ENCODE peak calls at places on chromosomes 1 and 21, in six cellular contexts. T is neural progenitor cell, R is psoas muscle, M is sigmoid colon, U is mucosa of descending colon, C is thyroid gland. L is an unnamed sample. For H3K4me1, the result is how much of the 10 kb centered on the place peaks cover.

GRCh38 chr1:54114955-54115354 is 37.8 kb downstream of the CDCP2 start:
- DNase-seq in T (no peak), C (no peak), U (no peak), R (no peak), M (no peak), L (no peak)

GRCh38 chr1:184296466-184297243 is 90.2 kb upstream of the C1orf21 start:
- DNase-seq in R (peak), U (no peak), C (peak), T (no peak), M (peak), L (peak)

GRCh38 chr1:211734791-211735190 is 59.4 kb upstream of the NEK2 start:
- DNase-seq in U (peak), T (no peak), C (peak), M (no peak), R (no peak), L (no peak)

GRCh38 chr1:200880212-200880611 is 7.4 kb downstream of the GPR25 start:
- DNase-seq in T (no peak), U (no peak), C (no peak), M (peak), R (no peak), L (no peak)

GRCh38 chr21:32728455-32729237 is 833 bp upstream of the SYNJ1 start:
- DNase-seq in R (no peak), C (no peak), U (no peak), M (no peak), T (no peak), L (no peak)

GRCh38 chr1:167563579-167564246 is 10.2 kb upstream of the CREG1 start:
- DNase-seq in M (peak), R (no peak), C (peak), T (no peak), U (no peak), L (no peak)

GRCh38 chr1:168618351-168618750 is 41.9 kb downstream of the XCL1 start:
- DNase-seq in C (no peak), M (no peak), U (no peak), T (no peak), R (no peak), L (no peak)

GRCh38 chr1:16204634-16205332 is 7.7 kb downstream of the ARHGEF19 start:
- DNase-seq in M (peak), R (no peak), T (peak), U (peak), C (peak), L (no peak)

GRCh38 chr1:33635336-33636012 is 163.0 kb downstream of the ZSCAN20 start:
- DNase-seq in M (no peak), C (no peak), R (no peak), T (no peak), U (no peak), L (no peak)

GRCh38 chr1:59687081-59687480 is 127.7 kb upstream of the HOOK1 start:
- DNase-seq in C (no peak), T (no peak), R (no peak), U (no peak), M (no peak), L (no peak)

GRCh38 chr21:35783686-35784085 is 276.6 kb downstream of the SETD4 start:
- DNase-seq in C (no peak), T (no peak), R (no peak), M (no peak), U (no peak), L (no peak)

GRCh38 chr1:81974883-81975555 is 174.3 kb downstream of the ADGRL2 start:
- DNase-seq in T (no peak), M (no peak), C (no peak), U (no peak), R (no peak), L (no peak)

GRCh38 chr1:65812065-65812464 is 19.4 kb downstream of the PDE4B start:
- DNase-seq in M (no peak), U (no peak), T (no peak), C (no peak), R (no peak), L (no peak)

GRCh38 chr1:226973898-226974543 is 33.9 kb downstream of the COQ8A start:
- DNase-seq in M (peak), C (peak), U (no peak), T (no peak), R (peak), L (peak)

GRCh38 chr1:69551476-69552324 is 16.0 kb upstream of the LRRC7 start:
- DNase-seq in T (peak), R (no peak), M (no peak), C (no peak), U (no peak), L (no peak)

GRCh38 chr1:40478276-40478675 is 1.2 kb downstream of the ZFP69 start:
- DNase-seq in M (no peak), C (no peak), U (no peak), T (no peak), R (no peak), L (no peak)

GRCh38 chr1:25727819-25728286 is 72.1 kb upstream of the SELENON start:
- DNase-seq in M (peak), C (peak), T (peak), U (peak), R (peak), L (peak)

GRCh38 chr21:41478319-41479177 is 29.4 kb downstream of the TMPRSS2 start:
- DNase-seq in T (no peak), U (no peak), R (no peak), M (no peak), C (no peak), L (no peak)

GRCh38 chr1:110262846-110263631 is 52.9 kb downstream of the KCNC4 start:
- DNase-seq in M (no peak), U (no peak), C (no peak), R (no peak), T (no peak), L (no peak)

GRCh38 chr1:151763990-151764389 is 694 bp upstream of the MRPL9 start:
- DNase-seq in R (no peak), T (no peak), C (no peak), M (no peak), U (no peak), L (no peak)

GRCh38 chr1:154729031-154729442 is 121.1 kb upstream of the ADAR start:
- DNase-seq in M (peak), T (no peak), U (no peak), R (no peak), C (no peak), L (no peak)

GRCh38 chr1:40059292-40059959 is 18.9 kb downstream of the CAP1 start:
- DNase-seq in M (no peak), R (no peak), U (no peak), T (no peak), C (no peak), L (no peak)

GRCh38 chr1:185719021-185719420 is 15.2 kb upstream of the HMCN1 start:
- DNase-seq in M (no peak), U (no peak), R (no peak), T (peak), C (no peak), L (no peak)

GRCh38 chr21:34593954-34594531 is 20.9 kb downstream of the RCAN1 start:
- DNase-seq in U (no peak), R (no peak), M (peak), T (no peak), C (no peak), L (no peak)

GRCh38 chr1:200211157-200211556 is 183.6 kb downstream of the NR5A2 start:
- DNase-seq in R (no peak), M (no peak), C (no peak), T (no peak), U (no peak), L (no peak)

GRCh38 chr1:24490101-24490781 is 12.4 kb upstream of the RCAN3 start:
- DNase-seq in C (no peak), R (no peak), M (no peak), U (no peak), T (no peak), L (peak)

GRCh38 chr21:26595971-26596370 is 22.9 kb upstream of the CYYR1 start:
- DNase-seq in T (no peak), U (no peak), C (no peak), R (no peak), M (no peak), L (no peak)

GRCh38 chr21:38506606-38507331 is 8.5 kb upstream of the ERG start:
- DNase-seq in U (peak), R (no peak), C (no peak), M (no peak), T (peak), L (no peak)

GRCh38 chr1:177309884-177310283 is 139.1 kb downstream of the BRINP2 start:
- DNase-seq in R (no peak), M (no peak), C (no peak), U (no peak), T (no peak), L (no peak)

GRCh38 chr1:78722947-78723346 is 73.3 kb downstream of the IFI44 start:
- DNase-seq in M (no peak), T (no peak), U (no peak), R (no peak), C (no peak), L (no peak)

GRCh38 chr1:244792188-244792850 is 43.1 kb upstream of the COX20 start:
- DNase-seq in R (no peak), M (no peak), U (no peak), C (no peak), T (no peak), L (no peak)

GRCh38 chr21:14120091-14120734 is 90.5 kb downstream of the LIPI start:
- DNase-seq in M (no peak), T (peak), R (no peak), C (peak), U (no peak), L (no peak)

GRCh38 chr1:199403421-199404116 is 623.9 kb upstream of the NR5A2 start:
- DNase-seq in U (no peak), M (no peak), T (no peak), C (no peak), R (no peak), L (no peak)

GRCh38 chr1:109725510-109725909 is 13.5 kb downstream of the GSTM5 start:
- DNase-seq in T (no peak), M (no peak), R (no peak), C (no peak), U (no peak), L (no peak)

GRCh38 chr1:58816747-58817221 is 32.9 kb upstream of the JUN start:
- DNase-seq in M (no peak), R (no peak), U (no peak), C (no peak), T (no peak), L (no peak)

GRCh38 chr21:33543505-33544129 is 779 bp downstream of the SON start:
- DNase-seq in R (peak), U (peak), M (peak), T (peak), C (peak), L (peak)

GRCh38 chr1:109111386-109112055 is 2.4 kb upstream of the ELAPOR1 start:
- DNase-seq in R (no peak), T (no peak), U (no peak), M (no peak), C (no peak), L (no peak)

GRCh38 chr1:2081326-2081885 is 31.2 kb downstream of the PRKCZ start:
- DNase-seq in C (no peak), T (no peak), U (no peak), M (no peak), R (no peak), L (no peak)

GRCh38 chr1:12598914-12599463 is 19.0 kb downstream of the DHRS3 start:
- DNase-seq in R (no peak), T (no peak), U (no peak), M (no peak), C (no peak), L (no peak)

GRCh38 chr1:12597792-12598191 is 20.2 kb downstream of the DHRS3 start:
- DNase-seq in R (no peak), M (peak), C (peak), U (no peak), T (no peak), L (peak)

GRCh38 chr1:12600880-12601633 is 17.0 kb downstream of the DHRS3 start:
- DNase-seq in M (no peak), T (peak), R (peak), U (no peak), C (peak), L (no peak)

GRCh38 chr1:12600335-12600734 is 17.7 kb downstream of the DHRS3 start:
- DNase-seq in U (peak), M (peak), T (no peak), R (peak), C (peak), L (no peak)

GRCh38 chr1:12599657-12600056 is 18.4 kb downstream of the DHRS3 start:
- DNase-seq in C (no peak), M (no peak), T (no peak), U (no peak), R (no peak), L (no peak)
- H3K4me1 ChIP-seq in C (half or more), M (half or more), T (under half), U (under half), R (half or more), L (half or more)

DNA sequence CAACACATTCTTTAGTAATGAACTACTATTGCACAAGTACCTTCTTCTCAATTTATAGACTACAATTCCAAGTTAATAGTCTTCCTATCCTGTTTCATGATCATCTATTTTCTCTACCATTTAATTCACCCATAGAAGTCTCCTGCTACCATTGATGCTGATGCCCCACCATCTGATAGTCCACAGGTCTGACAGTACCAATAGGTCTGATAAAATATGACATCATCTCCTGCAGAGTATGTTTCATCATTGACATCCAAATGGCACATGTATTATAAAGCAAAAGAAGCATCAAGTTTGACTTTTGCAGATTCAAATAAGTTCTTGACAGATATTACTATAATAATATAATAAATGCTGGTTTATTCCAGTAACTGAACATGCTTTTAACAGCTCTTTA is 5.5 kb downstream of the COP1 start:
- DNase-seq in C (no peak), U (no peak), R (no peak), M (no peak), T (no peak), L (no peak)
- H3K4me1 ChIP-seq in C (under half), U (under half), R (under half), M (half or more), T (under half), L (under half)

GRCh38 chr1:205436776-205437485 is 15.1 kb upstream of the LEMD1 start:
- DNase-seq in T (no peak), C (no peak), R (no peak), M (no peak), U (no peak), L (no peak)

GRCh38 chr1:205440121-205440475 is 15.7 kb downstream of the BLACAT1 start:
- DNase-seq in R (no peak), T (no peak), U (no peak), M (no peak), C (no peak), L (no peak)

GRCh38 chr1:205440476-205441317 is 15.1 kb downstream of the BLACAT1 start:
- DNase-seq in R (no peak), M (peak), C (peak), T (peak), U (peak), L (peak)

GRCh38 chr1:205437570-205437969 is 15.7 kb upstream of the LEMD1 start:
- DNase-seq in U (no peak), C (no peak), M (no peak), R (no peak), T (no peak), L (no peak)

DNA sequence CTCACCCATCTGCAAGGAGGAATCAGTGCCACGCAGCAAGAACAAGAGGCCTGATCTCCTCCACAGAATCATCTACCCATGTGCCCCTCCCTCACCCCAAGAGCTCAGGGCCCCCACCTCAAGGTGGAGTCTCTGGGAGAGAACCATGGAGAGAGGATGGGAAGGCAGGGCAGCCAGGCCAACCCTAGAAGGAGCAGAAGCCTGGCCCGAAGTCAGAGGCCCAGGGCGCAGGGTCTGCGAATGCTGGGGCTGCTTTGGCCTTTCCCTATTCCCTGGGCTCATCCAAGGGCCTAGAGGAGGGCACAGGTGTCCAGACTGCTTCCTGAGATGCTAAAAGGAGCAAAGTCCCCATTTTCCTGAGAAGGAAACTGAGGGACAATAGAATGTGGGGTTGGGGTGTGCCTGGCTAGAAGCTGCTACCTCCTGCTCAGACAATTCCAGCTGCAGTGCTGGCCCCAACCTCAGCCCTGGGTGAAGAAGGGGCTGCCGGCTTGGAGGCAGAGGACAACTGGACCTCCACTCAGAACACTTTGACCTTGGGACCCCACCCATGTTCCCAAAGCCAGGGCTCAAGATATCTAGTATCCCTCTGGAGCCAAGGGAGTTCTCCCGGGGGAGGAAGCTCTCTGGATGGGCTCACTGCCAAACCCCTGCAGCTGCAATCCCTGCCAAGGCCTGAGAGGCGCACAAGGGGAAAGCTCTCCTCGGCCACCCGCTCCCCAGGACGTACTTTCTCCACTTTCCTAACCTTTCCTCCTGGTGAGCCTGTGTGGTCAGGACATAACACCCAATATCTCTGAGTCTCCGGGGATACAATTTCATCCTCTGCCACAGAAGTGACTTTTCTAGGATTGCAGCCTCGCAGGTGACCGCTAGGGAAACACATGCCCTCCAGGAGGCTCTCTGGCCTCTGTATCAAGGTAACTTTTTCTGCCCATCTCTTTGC is 16.6 kb upstream of the LEMD1 start:
- DNase-seq in C (peak), U (peak), M (peak), R (peak), T (no peak), L (peak)
- H3K4me1 ChIP-seq in C (half or more), U (under half), M (under half), R (half or more), T (half or more), L (under half)

GRCh38 chr1:202155478-202156021 is 4.9 kb downstream of the PTPN7 start:
- DNase-seq in M (no peak), R (no peak), U (peak), C (peak), T (no peak), L (peak)
- H3K4me1 ChIP-seq in M (under half), R (under half), U (under half), C (under half), T (under half), L (under half)

GRCh38 chr1:47787560-47787959 is 209.6 kb downstream of the TRABD2B start:
- DNase-seq in U (no peak), C (no peak), R (no peak), T (no peak), M (no peak), L (no peak)

GRCh38 chr1:47784294-47784650 is 212.9 kb downstream of the TRABD2B start:
- DNase-seq in T (no peak), C (no peak), U (no peak), R (no peak), M (no peak), L (no peak)

GRCh38 chr1:47785561-47786271 is 211.5 kb downstream of the TRABD2B start:
- DNase-seq in R (peak), U (no peak), M (no peak), C (no peak), T (peak), L (no peak)

GRCh38 chr1:47785118-47785517 is 212.1 kb downstream of the TRABD2B start:
- DNase-seq in M (no peak), U (no peak), T (no peak), C (no peak), R (no peak), L (no peak)

DNA sequence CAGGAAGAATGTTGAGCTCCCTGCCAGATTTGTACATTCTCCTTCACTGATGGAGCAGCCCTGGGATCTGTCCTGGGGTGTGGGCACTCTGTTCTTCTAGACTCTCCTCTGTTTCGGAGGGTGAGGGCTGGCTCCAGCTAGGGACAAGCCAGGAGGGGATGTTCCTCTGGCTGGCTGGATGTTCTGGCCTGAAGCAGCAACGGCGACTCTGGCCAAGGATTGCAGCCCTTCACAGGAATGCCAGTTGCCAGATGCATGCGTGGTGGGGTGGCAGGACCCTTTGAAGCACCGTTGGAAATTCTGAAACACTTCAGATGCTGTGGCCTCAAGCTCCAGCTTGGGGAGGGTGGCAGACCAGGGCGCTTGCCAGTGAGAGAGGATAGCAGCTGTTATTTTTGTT is 210.9 kb downstream of the TRABD2B start:
- DNase-seq in U (no peak), C (no peak), M (no peak), R (no peak), T (no peak), L (no peak)
- H3K4me1 ChIP-seq in U (under half), C (under half), M (under half), R (under half), T (under half), L (under half)

DNA sequence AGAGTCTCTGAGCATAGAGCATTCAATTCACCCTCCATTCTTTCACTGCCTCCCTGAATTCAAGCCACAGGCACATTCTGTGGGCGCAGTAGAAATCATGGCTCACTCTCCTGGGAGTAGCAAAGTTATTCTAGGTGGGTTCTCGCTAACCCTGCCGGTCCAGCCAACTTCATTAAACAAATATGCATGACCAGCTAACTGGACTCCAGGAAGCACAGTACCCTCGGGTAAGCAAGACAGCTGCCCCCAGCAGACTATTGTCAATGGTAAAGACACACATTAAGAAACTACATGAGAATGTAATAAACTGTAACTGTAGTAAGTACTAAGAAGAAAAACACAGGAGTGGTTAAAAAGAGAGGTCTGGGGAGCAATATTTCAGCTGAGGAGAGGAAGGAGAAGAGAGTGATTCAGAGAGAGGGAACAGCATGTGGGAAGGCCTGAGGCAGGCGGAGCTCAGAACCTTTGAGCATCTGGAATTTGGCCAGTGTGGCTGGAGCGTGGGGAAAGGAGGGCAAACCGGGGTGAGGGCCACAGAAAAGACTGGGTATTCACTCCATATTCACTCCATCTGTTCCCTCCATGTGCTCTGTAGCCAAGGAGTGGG is 7.4 kb downstream of the SLC2A5 start:
- DNase-seq in M (no peak), R (no peak), C (no peak), T (no peak), U (no peak), L (no peak)
- H3K4me1 ChIP-seq in M (under half), R (half or more), C (under half), T (under half), U (under half), L (under half)